ENCODE peak calls at places on chromosomes 11 and 22, in ten cellular contexts. G, M, X, U, L, D, P, B, Y and N are unnamed samples.

GRCh38 chr11:1866226-1866625 is 13.3 kb downstream of the LSP1 start:
- DNase-seq in G (no peak), M (no peak), X (no peak), U (no peak), L (no peak), D (no peak), P (no peak), B (no peak), Y (no peak), N (no peak)

GRCh38 chr11:68962527-68963250 is 18.1 kb downstream of the MRGPRD start:
- DNase-seq in G (peak), M (no peak), X (no peak), U (no peak), L (peak), D (no peak), P (no peak), B (no peak), Y (peak), N (no peak)

GRCh38 chr11:44014968-44015623 is 32.7 kb upstream of the ACCSL start:
- DNase-seq in G (no peak), M (no peak), X (no peak), U (no peak), L (peak), D (no peak), P (no peak), B (peak), Y (peak), N (no peak)

GRCh38 chr11:8679006-8679405 is 3.5 kb downstream of the TRIM66 start:
- DNase-seq in G (no peak), M (no peak), X (no peak), U (no peak), L (no peak), D (no peak), P (no peak), B (no peak), Y (no peak), N (no peak)

GRCh38 chr11:74819400-74819799 is 70.8 kb downstream of the RNF169 start:
- DNase-seq in G (no peak), M (no peak), X (no peak), U (no peak), L (no peak), D (no peak), P (no peak), B (peak), Y (no peak), N (no peak)

GRCh38 chr11:19931768-19932369 is 219.2 kb downstream of the NAV2 start:
- DNase-seq in G (no peak), M (no peak), X (no peak), U (no peak), L (no peak), D (no peak), P (no peak), B (no peak), Y (no peak), N (no peak)

GRCh38 chr22:25062378-25063095 is 110.0 kb downstream of the KIAA1671 start:
- DNase-seq in G (no peak), M (no peak), X (peak), U (peak), L (no peak), D (peak), P (no peak), B (no peak), Y (peak), N (peak)

GRCh38 chr22:21698430-21699329 is 32.9 kb downstream of the PPIL2 start:
- DNase-seq in G (no peak), M (no peak), X (no peak), U (no peak), L (no peak), D (no peak), P (no peak), B (no peak), Y (peak), N (no peak)

GRCh38 chr11:833849-834311 is 1.1 kb downstream of the CD151 start:
- DNase-seq in G (no peak), M (no peak), X (no peak), U (no peak), L (peak), D (no peak), P (no peak), B (no peak), Y (no peak), N (no peak)

GRCh38 chr11:23976369-23976768 is 520.5 kb upstream of the LUZP2 start:
- DNase-seq in G (no peak), M (no peak), X (no peak), U (no peak), L (peak), D (no peak), P (no peak), B (no peak), Y (no peak), N (no peak)

GRCh38 chr11:31812392-31813241 is 1.5 kb upstream of the PAX6 start:
- DNase-seq in G (no peak), M (no peak), X (peak), U (no peak), L (peak), D (peak), P (no peak), B (no peak), Y (peak), N (no peak)